ENCODE peak calls at places on chromosomes 16 and 17, in six cellular contexts. U, L, G, P, C and F are unnamed samples.
A peak's percentile ranks its signal among the peaks of the same experiment; 100 is the strongest.

GRCh38 chr17:72399608-72400487 is 279.0 kb downstream of the SOX9 start:
- DNase-seq in U (no peak), L (peak; percentile 76), G (no peak), P (no peak), C (no peak), F (no peak)

GRCh38 chr16:87210949-87211348 is 106.2 kb downstream of the C16orf95 start:
- DNase-seq in U (no peak), L (no peak), G (no peak), P (no peak), C (no peak), F (no peak)

GRCh38 chr17:49249292-49249794 is 18.8 kb upstream of the PHOSPHO1 start:
- DNase-seq in U (peak; percentile 77), L (no peak), G (peak; percentile 31), P (no peak), C (no peak), F (no peak)

GRCh38 chr16:35731341-35732040 is 2272.1 kb downstream of the TP53TG3F start:
- DNase-seq in U (no peak), L (no peak), G (no peak), P (no peak), C (no peak), F (no peak)

GRCh38 chr16:86030116-86030515 is 131.2 kb downstream of the IRF8 start:
- DNase-seq in U (no peak), L (no peak), G (no peak), P (no peak), C (no peak), F (no peak)

GRCh38 chr17:56976941-56977570 is 875 bp upstream of the SCPEP1 start:
- DNase-seq in U (no peak), L (no peak), G (no peak), P (no peak), C (no peak), F (no peak)

GRCh38 chr16:64397945-64398508 is 723.8 kb downstream of the CDH11 start:
- DNase-seq in U (no peak), L (no peak), G (no peak), P (peak; percentile 45), C (no peak), F (no peak)

GRCh38 chr17:40598021-40598927 is 33.0 kb upstream of the CCR7 start:
- DNase-seq in U (no peak), L (no peak), G (no peak), P (no peak), C (no peak), F (no peak)

GRCh38 chr16:54425068-54425467 is 138.5 kb upstream of the IRX3 start:
- DNase-seq in U (no peak), L (no peak), G (no peak), P (no peak), C (no peak), F (no peak)

GRCh38 chr17:13031718-13032350 is 14.0 kb upstream of the ELAC2 start:
- DNase-seq in U (peak; percentile 25), L (peak; percentile 55), G (peak; percentile 37), P (peak; percentile 28), C (peak; percentile 44), F (no peak)

GRCh38 chr16:68386628-68387027 is 61.7 kb downstream of the SMPD3 start:
- DNase-seq in U (no peak), L (no peak), G (no peak), P (no peak), C (no peak), F (no peak)

GRCh38 chr16:15434425-15435215 is at the start of gene BMERB1:
- DNase-seq in U (peak; percentile 77), L (peak; percentile 70), G (peak; percentile 84), P (peak; percentile 61), C (peak; percentile 74), F (no peak)

GRCh38 chr16:57268804-57269800 is 15.4 kb downstream of the PLLP start:
- DNase-seq in U (peak; percentile 70), L (peak; percentile 91), G (peak; percentile 68), P (peak; percentile 49), C (no peak), F (no peak)

GRCh38 chr17:8209909-8210760 is at the start of gene AURKB:
- DNase-seq in U (peak; percentile 95), L (peak; percentile 97), G (peak; percentile 91), P (peak; percentile 97), C (peak; percentile 92), F (peak; percentile 70)

GRCh38 chr17:50703162-50703561 is 4.6 kb downstream of the ANKRD40 start:
- DNase-seq in U (no peak), L (no peak), G (no peak), P (no peak), C (no peak), F (no peak)
- H3K36me3 ChIP-seq in U (peaks cover 51% of the 10 kb centered on the region), L (peaks cover 9% of the 10 kb centered on the region), G (peaks cover 51% of the 10 kb centered on the region), P (peaks cover 18% of the 10 kb centered on the region), C (no peaks in the 10 kb centered on the region), F (peaks cover 6% of the 10 kb centered on the region)

GRCh38 chr16:999677-1000076 is 18.1 kb downstream of the SOX8 start:
- DNase-seq in U (no peak), L (no peak), G (no peak), P (no peak), C (no peak), F (no peak)

GRCh38 chr16:996672-997071 is 15.1 kb downstream of the SOX8 start:
- DNase-seq in U (no peak), L (no peak), G (no peak), P (no peak), C (no peak), F (no peak)

GRCh38 chr16:997440-998051 is 16.0 kb downstream of the SOX8 start:
- DNase-seq in U (peak; percentile 63), L (peak; percentile 48), G (no peak), P (no peak), C (no peak), F (peak; percentile 9)

GRCh38 chr16:998615-999014 is 17.0 kb downstream of the SOX8 start:
- DNase-seq in U (no peak), L (no peak), G (no peak), P (no peak), C (no peak), F (no peak)

GRCh38 chr16:998211-998610 is 16.6 kb downstream of the SOX8 start:
- DNase-seq in U (no peak), L (no peak), G (no peak), P (no peak), C (no peak), F (no peak)
- H3K27me3 ChIP-seq in U (peaks cover 43% of the 10 kb centered on the region), L (no peaks in the 10 kb centered on the region), G (peaks cover 50% of the 10 kb centered on the region), P (peaks cover 34% of the 10 kb centered on the region), C (no peaks in the 10 kb centered on the region), F (no peaks in the 10 kb centered on the region)

DNA sequence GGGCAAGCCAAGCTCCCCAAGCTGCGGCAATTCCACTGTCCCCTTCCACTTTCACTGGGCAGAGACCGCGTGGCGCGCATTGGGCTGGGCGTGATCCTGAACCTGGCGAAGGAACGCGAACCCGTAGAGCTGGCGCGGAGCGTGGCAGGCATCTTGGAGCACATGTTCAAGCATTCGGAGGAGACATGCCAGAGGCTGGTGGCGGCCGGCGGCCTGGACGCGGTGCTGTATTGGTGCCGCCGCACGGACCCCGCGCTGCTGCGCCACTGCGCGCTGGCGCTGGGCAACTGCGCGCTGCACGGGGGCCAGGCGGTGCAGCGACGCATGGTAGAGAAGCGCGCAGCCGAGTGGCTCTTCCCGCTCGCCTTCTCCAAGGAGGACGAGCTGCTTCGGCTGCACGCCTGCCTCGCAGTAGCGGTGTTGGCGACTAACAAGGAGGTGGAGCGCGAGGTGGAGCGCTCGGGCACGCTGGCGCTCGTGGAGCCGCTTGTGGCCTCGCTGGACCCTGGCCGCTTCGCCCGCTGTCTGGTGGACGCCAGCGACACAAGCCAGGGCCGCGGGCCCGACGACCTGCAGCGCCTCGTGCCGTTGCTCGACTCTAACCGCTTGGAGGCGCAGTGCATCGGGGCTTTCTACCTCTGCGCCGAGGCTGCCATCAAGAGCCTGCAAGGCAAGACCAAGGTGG is 9.8 kb downstream of the SARM1 start:
- DNase-seq in U (no peak), L (no peak), G (no peak), P (no peak), C (no peak), F (no peak)
- TF ChIP-seq CTCF in U (peak; percentile 7), L (no peak), G (no peak), P (peak; percentile 47), C (no peak), F (no peak)

GRCh38 chr17:44927696-44928095 is 12.4 kb upstream of the GFAP start:
- DNase-seq in U (no peak), L (no peak), G (peak; percentile 7), P (no peak), C (no peak), F (no peak)

GRCh38 chr17:44928136-44928535 is 12.8 kb upstream of the GFAP start:
- DNase-seq in U (no peak), L (no peak), G (no peak), P (no peak), C (no peak), F (no peak)

GRCh38 chr17:44924107-44924544 is 8.8 kb upstream of the GFAP start:
- DNase-seq in U (no peak), L (no peak), G (peak; percentile 11), P (no peak), C (no peak), F (no peak)

GRCh38 chr17:44926841-44927525 is 11.7 kb upstream of the GFAP start:
- DNase-seq in U (no peak), L (no peak), G (peak; percentile 5), P (no peak), C (no peak), F (no peak)

DNA sequence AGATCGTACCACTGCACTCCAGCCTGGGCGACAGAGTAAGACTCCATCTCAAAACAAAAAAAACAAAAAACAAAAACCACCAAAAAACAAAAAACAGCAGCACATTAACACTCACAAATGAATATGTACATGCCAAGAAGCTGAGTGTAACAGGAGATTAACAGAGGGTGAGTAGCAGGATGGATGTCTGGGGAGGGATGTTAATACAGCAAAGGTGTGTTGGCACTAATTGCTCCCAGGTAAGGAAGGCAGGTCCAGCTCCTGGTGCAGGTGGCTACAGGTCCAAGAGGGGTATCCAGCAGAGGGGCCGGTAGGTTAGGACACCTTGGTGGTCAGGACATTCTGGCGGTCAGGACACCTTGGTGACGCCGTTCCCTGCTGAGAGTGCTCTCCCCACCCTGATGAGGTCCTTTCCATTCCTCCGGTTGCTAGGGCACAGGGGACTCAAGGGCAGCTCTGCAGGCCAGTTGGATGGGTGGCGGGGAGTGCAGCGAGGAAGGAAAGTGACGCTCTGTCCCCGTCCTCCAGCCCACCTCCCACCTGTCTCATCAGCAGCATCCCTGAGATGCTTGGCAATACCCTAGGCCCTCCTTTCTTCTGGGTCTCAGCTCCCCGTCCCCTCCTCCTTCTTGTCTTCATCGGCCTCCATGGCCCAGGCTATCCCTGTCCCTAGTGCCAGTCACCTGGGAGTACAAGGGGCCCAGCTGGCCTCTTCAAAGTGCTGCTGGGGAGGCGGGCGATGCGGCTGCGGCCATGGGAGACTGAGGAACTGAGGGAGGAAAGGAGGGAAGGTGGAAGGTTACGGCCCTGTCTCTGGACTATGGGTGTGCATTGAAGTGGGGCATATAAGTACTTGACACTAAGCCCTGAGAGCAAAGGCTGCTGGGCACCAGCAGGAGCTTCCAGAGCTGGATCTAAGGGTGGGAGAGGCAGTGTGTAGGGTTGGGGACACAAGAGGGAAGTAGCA is 10.7 kb upstream of the GFAP start:
- DNase-seq in U (no peak), L (no peak), G (peak; percentile 9), P (no peak), C (no peak), F (no peak)
- H3K36me3 ChIP-seq in U (no peaks in the 10 kb centered on the region), L (no peaks in the 10 kb centered on the region), G (peaks cover 56% of the 10 kb centered on the region), P (no peaks in the 10 kb centered on the region), C (no peaks in the 10 kb centered on the region), F (peaks cover 9% of the 10 kb centered on the region)

GRCh38 chr17:62048262-62048661 is 16.8 kb downstream of the MED13 start:
- DNase-seq in U (no peak), L (no peak), G (no peak), P (no peak), C (no peak), F (no peak)
- H3K27me3 ChIP-seq in U (no peaks in the 10 kb centered on the region), L (no peaks in the 10 kb centered on the region), G (no peaks in the 10 kb centered on the region), P (no peaks in the 10 kb centered on the region), C (no peaks in the 10 kb centered on the region), F (no peaks in the 10 kb centered on the region)